ENCODE peak calls at places on chromosomes 4 and X, in ten cellular contexts. M is esophagus squamous epithelium, T is GM12891, B is IMR-90, I is lower leg skin, Q is H54, S is ovary, J is prostate gland, W is testis, K is gastrocnemius medialis. U is an unnamed sample.

GRCh38 chrX:30795981-30796958 is 92.8 kb downstream of the TAB3 start:
- DNase-seq in M (no peak), T (no peak), B (no peak), I (no peak), Q (no peak), S (no peak), J (no peak), W (no peak), K (no peak), U (no peak)

GRCh38 chrX:68433155-68433980 is at the start of gene OPHN1:
- DNase-seq in M (no peak), T (no peak), B (peak), I (peak), Q (peak), S (peak), J (peak), W (peak), K (peak), U (peak)

GRCh38 chr4:157291071-157291470 is 70.5 kb downstream of the GRIA2 start:
- DNase-seq in M (no peak), T (no peak), B (no peak), I (no peak), Q (no peak), S (no peak), J (no peak), W (no peak), K (no peak), U (no peak)

GRCh38 chr4:79025170-79025569 is 85.9 kb upstream of the PAQR3 start:
- DNase-seq in M (no peak), T (no peak), B (no peak), I (no peak), Q (no peak), S (no peak), J (no peak), W (no peak), K (no peak), U (no peak)

GRCh38 chrX:153460826-153461225 is 9.6 kb downstream of the HAUS7 start:
- DNase-seq in M (no peak), T (peak), B (peak), I (no peak), Q (peak), S (peak), J (no peak), W (peak), K (no peak), U (peak)

GRCh38 chrX:74117962-74118361 is 186.0 kb upstream of the ZCCHC13 start:
- DNase-seq in M (no peak), T (no peak), B (no peak), I (no peak), Q (no peak), S (no peak), J (no peak), W (no peak), K (no peak), U (no peak)

GRCh38 chrX:121256653-121257052 is 209.2 kb downstream of the GLUD2 start:
- DNase-seq in M (no peak), T (no peak), B (no peak), I (peak), Q (peak), S (no peak), J (no peak), W (peak), K (no peak), U (no peak)

GRCh38 chr4:55125087-55125721 is at the start of gene KDR:
- DNase-seq in M (no peak), T (no peak), B (no peak), I (no peak), Q (no peak), S (peak), J (peak), W (peak), K (peak), U (peak)

GRCh38 chr4:2771264-2771663 is 15.1 kb upstream of the TNIP2 start:
- DNase-seq in M (no peak), T (no peak), B (no peak), I (no peak), Q (no peak), S (no peak), J (no peak), W (no peak), K (no peak), U (no peak)

GRCh38 chrX:136765957-136766356 is 14.8 kb downstream of the ARHGEF6 start:
- DNase-seq in M (no peak), T (no peak), B (no peak), I (no peak), Q (no peak), S (no peak), J (no peak), W (no peak), K (no peak), U (no peak)

GRCh38 chr4:138409670-138410069 is 167.5 kb upstream of the SLC7A11 start:
- DNase-seq in M (no peak), T (no peak), B (no peak), I (no peak), Q (no peak), S (no peak), J (no peak), W (no peak), K (no peak), U (no peak)

GRCh38 chr4:174318829-174319764 is 35.4 kb downstream of the CEP44 start:
- DNase-seq in M (no peak), T (no peak), B (peak), I (no peak), Q (no peak), S (no peak), J (no peak), W (no peak), K (no peak), U (no peak)

GRCh38 chr4:2937986-2938385 is 25.2 kb downstream of the NOP14 start:
- DNase-seq in M (no peak), T (no peak), B (no peak), I (no peak), Q (no peak), S (peak), J (no peak), W (peak), K (no peak), U (peak)

GRCh38 chrX:30530591-30530990 is 47.0 kb downstream of the TASL start:
- DNase-seq in M (no peak), T (no peak), B (peak), I (no peak), Q (no peak), S (no peak), J (no peak), W (no peak), K (no peak), U (no peak)

GRCh38 chr4:82905205-82905604 is 4.7 kb downstream of the THAP9 start:
- DNase-seq in M (no peak), T (peak), B (peak), I (no peak), Q (peak), S (no peak), J (no peak), W (no peak), K (no peak), U (no peak)

GRCh38 chr4:26268246-26268645 is 52.6 kb upstream of the RBPJ start:
- DNase-seq in M (no peak), T (no peak), B (no peak), I (no peak), Q (no peak), S (no peak), J (no peak), W (no peak), K (no peak), U (no peak)

GRCh38 chr4:136412708-136413107 is 1119.6 kb downstream of the PCDH18 start:
- DNase-seq in M (no peak), T (no peak), B (peak), I (no peak), Q (no peak), S (no peak), J (no peak), W (no peak), K (no peak), U (no peak)

GRCh38 chr4:22999419-22999818 is 306.7 kb downstream of the GBA3 start:
- DNase-seq in M (no peak), T (no peak), B (no peak), I (no peak), Q (no peak), S (no peak), J (no peak), W (no peak), K (no peak), U (no peak)

GRCh38 chr4:6942238-6942800 is 32.7 kb downstream of the TBC1D14 start:
- DNase-seq in M (no peak), T (no peak), B (peak), I (no peak), Q (peak), S (peak), J (no peak), W (no peak), K (no peak), U (no peak)

GRCh38 chr4:145618210-145618911 is 824 bp upstream of the MMAA start:
- DNase-seq in M (no peak), T (no peak), B (no peak), I (no peak), Q (no peak), S (peak), J (no peak), W (no peak), K (no peak), U (no peak)

GRCh38 chr4:153488006-153488718 is 22.0 kb downstream of the TMEM131L start:
- DNase-seq in M (no peak), T (no peak), B (peak), I (no peak), Q (no peak), S (no peak), J (no peak), W (no peak), K (no peak), U (peak)

GRCh38 chrX:3461824-3462508 is 115.5 kb upstream of the MXRA5 start:
- DNase-seq in M (no peak), T (no peak), B (no peak), I (no peak), Q (no peak), S (no peak), J (no peak), W (no peak), K (no peak), U (no peak)

GRCh38 chr4:5118091-5118786 is 67.0 kb downstream of the STK32B start:
- DNase-seq in M (no peak), T (no peak), B (no peak), I (no peak), Q (no peak), S (no peak), J (no peak), W (no peak), K (no peak), U (no peak)
- TF ChIP-seq POLR2A in M (no peak), T (no peak), B (no peak), I (no peak), Q (no peak), S (no peak), J (no peak), W (no peak), K (no peak), U (no peak)

GRCh38 chr4:139666735-139667266 is 1.2 kb downstream of the MGST2 start:
- DNase-seq in M (no peak), T (no peak), B (peak), I (no peak), Q (no peak), S (peak), J (peak), W (peak), K (peak), U (peak)

GRCh38 chr4:139668036-139668435 is 2.4 kb downstream of the MGST2 start:
- DNase-seq in M (no peak), T (no peak), B (no peak), I (no peak), Q (no peak), S (no peak), J (no peak), W (no peak), K (no peak), U (no peak)

GRCh38 chr4:139665079-139665689 is 435 bp upstream of the MGST2 start:
- DNase-seq in M (no peak), T (no peak), B (no peak), I (no peak), Q (no peak), S (no peak), J (no peak), W (no peak), K (no peak), U (no peak)

GRCh38 chr4:139664442-139664841 is 1.2 kb upstream of the MGST2 start:
- DNase-seq in M (no peak), T (no peak), B (no peak), I (no peak), Q (no peak), S (no peak), J (no peak), W (no peak), K (no peak), U (no peak)

DNA sequence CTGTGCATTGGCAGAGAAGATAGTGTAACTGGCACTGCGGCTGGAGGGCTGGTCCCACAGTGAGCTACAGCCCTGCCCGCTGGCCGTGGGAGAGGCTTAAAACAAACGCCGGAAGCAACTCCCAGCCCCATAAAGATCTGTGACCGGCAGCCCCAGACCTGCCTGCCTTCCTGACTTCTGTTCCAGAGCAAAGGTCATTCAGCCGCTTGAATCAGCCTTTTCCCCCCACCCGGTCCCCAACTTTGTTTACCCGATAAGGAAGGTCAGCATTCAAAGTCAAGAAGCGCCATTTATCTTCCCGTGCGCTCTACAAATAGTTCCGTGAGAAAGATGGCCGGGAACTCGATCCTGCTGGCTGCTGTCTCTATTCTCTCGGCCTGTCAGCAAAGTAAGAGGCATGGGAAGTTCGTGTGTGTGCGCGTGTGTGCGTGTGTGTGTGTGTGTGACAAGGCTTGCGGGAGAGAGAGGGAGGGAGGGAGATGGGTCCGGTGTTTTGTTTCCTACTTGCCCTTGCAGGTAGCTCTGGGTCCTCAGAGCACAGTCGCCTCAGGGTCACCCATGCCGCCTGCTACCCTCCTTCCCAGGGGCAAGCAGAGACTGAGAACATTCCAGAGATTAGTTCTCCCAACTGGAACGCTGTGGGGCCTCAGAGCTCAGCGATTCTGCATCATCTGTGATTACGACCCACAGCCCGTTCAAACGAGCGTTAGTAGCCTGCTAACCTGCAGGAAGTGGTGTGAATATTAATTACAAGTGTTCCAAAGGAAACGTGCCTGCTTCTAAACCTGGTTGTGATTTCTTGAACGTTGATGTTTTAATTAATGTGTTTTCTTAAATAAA is at the start of gene MGST2:
- DNase-seq in M (peak), T (peak), B (peak), I (peak), Q (peak), S (peak), J (peak), W (peak), K (peak), U (peak)
- TF ChIP-seq POLR2A in M (peak), T (peak), B (no peak), I (no peak), Q (no peak), S (peak), J (peak), W (no peak), K (no peak), U (no peak)

DNA sequence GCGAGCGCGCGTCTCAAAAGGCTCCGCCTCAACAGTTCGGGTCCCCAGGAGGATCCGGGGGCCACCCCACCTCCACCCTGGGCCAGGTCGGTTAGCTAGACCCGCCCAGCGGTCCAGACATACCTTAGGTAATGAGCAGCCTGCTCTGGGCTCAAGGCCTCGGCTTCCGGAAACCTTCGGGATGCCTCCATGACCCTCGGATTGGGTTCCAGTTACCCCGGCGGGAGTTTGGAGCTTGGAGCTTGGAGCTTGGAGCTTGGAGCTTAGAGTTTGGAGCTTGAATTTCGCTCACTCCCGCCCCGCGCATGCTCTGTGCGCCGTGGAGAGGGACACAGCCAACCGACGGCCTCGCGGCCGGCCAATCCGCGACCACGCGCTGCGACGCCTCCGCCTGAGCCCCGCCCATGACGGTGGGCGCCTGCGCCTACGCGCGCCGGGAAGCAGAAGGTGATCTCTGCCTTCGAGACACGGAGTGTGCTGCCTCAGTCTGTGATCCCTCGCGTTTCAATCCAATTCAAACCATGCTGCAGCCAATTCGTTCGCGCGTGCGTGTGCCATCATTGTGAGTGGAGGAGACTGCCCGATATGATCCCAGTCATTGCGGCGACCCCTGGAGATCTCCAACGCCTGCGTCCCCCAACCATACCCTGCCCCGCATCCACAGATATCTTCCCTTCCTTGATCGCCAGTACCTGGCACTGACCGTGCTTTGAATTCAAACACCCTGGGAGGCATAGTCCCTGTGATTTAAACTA is at the start of gene ERCC6L:
- DNase-seq in M (peak), T (peak), B (peak), I (peak), Q (peak), S (peak), J (peak), W (peak), K (peak), U (peak)
- TF ChIP-seq POLR2A in M (peak), T (peak), B (no peak), I (no peak), Q (peak), S (no peak), J (peak), W (no peak), K (no peak), U (no peak)

GRCh38 chr4:903066-904046 is 28.8 kb downstream of the GAK start:
- DNase-seq in M (no peak), T (no peak), B (no peak), I (no peak), Q (no peak), S (no peak), J (no peak), W (no peak), K (no peak), U (no peak)

GRCh38 chr4:907103-907400 is 25.1 kb downstream of the GAK start:
- DNase-seq in M (no peak), T (no peak), B (no peak), I (no peak), Q (no peak), S (no peak), J (no peak), W (no peak), K (no peak), U (no peak)

GRCh38 chr4:906311-907102 is 25.6 kb downstream of the GAK start:
- DNase-seq in M (no peak), T (no peak), B (no peak), I (no peak), Q (no peak), S (no peak), J (no peak), W (no peak), K (no peak), U (no peak)

GRCh38 chr4:907691-908437 is 24.3 kb downstream of the GAK start:
- DNase-seq in M (no peak), T (no peak), B (peak), I (no peak), Q (no peak), S (no peak), J (no peak), W (no peak), K (no peak), U (no peak)

GRCh38 chr4:905485-906214 is 26.5 kb downstream of the GAK start:
- DNase-seq in M (no peak), T (no peak), B (no peak), I (no peak), Q (no peak), S (no peak), J (no peak), W (no peak), K (no peak), U (no peak)
- TF ChIP-seq POLR2A in M (no peak), T (no peak), B (no peak), I (no peak), Q (no peak), S (no peak), J (no peak), W (no peak), K (no peak), U (no peak)

GRCh38 chr4:37890501-37891220 is at the start of gene TBC1D1:
- DNase-seq in M (peak), T (peak), B (no peak), I (no peak), Q (peak), S (peak), J (peak), W (peak), K (peak), U (peak)
- TF ChIP-seq POLR2A in M (no peak), T (no peak), B (no peak), I (no peak), Q (no peak), S (no peak), J (peak), W (no peak), K (peak), U (no peak)

GRCh38 chrX:20141281-20142220 is at the start of gene EIF1AX:
- DNase-seq in M (peak), T (peak), B (peak), I (peak), Q (peak), S (peak), J (peak), W (peak), K (peak), U (peak)
- TF ChIP-seq POLR2A in M (peak), T (peak), B (peak), I (no peak), Q (peak), S (peak), J (peak), W (peak), K (peak), U (peak)

U was measured in heart left ventricle.